ENCODE peak calls at places on chromosomes 11 and 22, in seven cellular contexts. O is right atrium auricular region, H is tibial nerve, W is neuronal stem cell, U is PC-3, X is stomach, Q is spleen. Z is an unnamed sample. For H3K4me1, the result is how much of the 10 kb centered on the place peaks cover.

GRCh38 chr11:104164028-104164520 is at the start of gene PDGFD:
- DNase-seq in O (peak), H (peak), W (peak), U (peak), X (peak), Q (peak), Z (peak)

GRCh38 chr22:50507421-50507990 is at the start of gene LMF2:
- DNase-seq in O (peak), H (peak), W (no peak), U (peak), X (peak), Q (peak), Z (peak)

GRCh38 chr22:48345631-48346030 is 1482.0 kb downstream of the BRD1 start:
- DNase-seq in O (no peak), H (no peak), W (no peak), U (no peak), X (no peak), Q (no peak), Z (no peak)

GRCh38 chr11:1476946-1477736 is 9.4 kb downstream of the MOB2 start:
- DNase-seq in O (no peak), H (no peak), W (no peak), U (no peak), X (no peak), Q (peak), Z (no peak)

GRCh38 chr11:22192642-22193347 is at the start of gene ANO5:
- DNase-seq in O (peak), H (no peak), W (peak), U (no peak), X (peak), Q (peak), Z (peak)

GRCh38 chr11:15602042-15602441 is 487.3 kb downstream of the INSC start:
- DNase-seq in O (no peak), H (no peak), W (no peak), U (no peak), X (no peak), Q (no peak), Z (no peak)

GRCh38 chr11:126115820-126116319 is 53.2 kb upstream of the CDON start:
- DNase-seq in O (peak), H (peak), W (no peak), U (peak), X (peak), Q (peak), Z (peak)

GRCh38 chr11:113690619-113691569 is 15.2 kb downstream of the TMPRSS5 start:
- DNase-seq in O (no peak), H (no peak), W (peak), U (peak), X (peak), Q (no peak), Z (peak)

GRCh38 chr11:132093861-132094260 is 723.4 kb downstream of the NTM start:
- DNase-seq in O (no peak), H (no peak), W (no peak), U (no peak), X (no peak), Q (no peak), Z (no peak)

GRCh38 chr11:46119053-46119351 is 2.3 kb downstream of the PHF21A start:
- DNase-seq in O (no peak), H (no peak), W (no peak), U (no peak), X (no peak), Q (no peak), Z (no peak)

GRCh38 chr11:86931965-86932332 is 23.2 kb downstream of the FZD4 start:
- DNase-seq in O (no peak), H (no peak), W (no peak), U (peak), X (no peak), Q (no peak), Z (no peak)

DNA sequence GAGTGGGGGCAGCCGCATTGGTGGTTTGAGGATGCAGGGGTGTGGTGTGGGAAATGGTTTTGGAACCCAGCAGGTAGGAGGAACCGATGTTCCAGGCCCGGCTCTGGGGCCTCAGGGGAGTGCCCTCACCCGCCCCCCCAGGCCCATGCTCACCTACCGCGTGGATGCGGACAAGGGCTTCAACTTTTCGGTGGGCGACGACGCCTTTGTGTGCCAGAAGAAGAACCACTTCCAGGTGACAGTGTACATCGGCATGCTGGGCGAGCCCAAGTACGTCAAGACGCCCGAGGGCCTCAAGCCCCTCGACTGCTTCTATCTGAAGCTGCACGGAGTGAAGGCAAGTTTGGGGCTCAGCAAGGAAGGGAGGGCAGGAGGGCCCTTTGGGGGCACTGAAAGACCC is 18.6 kb downstream of the TMEM258 start:
- DNase-seq in O (no peak), H (no peak), W (no peak), U (no peak), X (no peak), Q (no peak), Z (no peak)
- H3K4me1 ChIP-seq in O (under half), H (under half), W (under half), U (under half), X (half or more), Q (under half), Z (under half)

GRCh38 chr11:61144511-61145179 is 16.6 kb downstream of the VPS37C start:
- DNase-seq in O (no peak), H (no peak), W (no peak), U (no peak), X (no peak), Q (peak), Z (no peak)

GRCh38 chr11:61147271-61147670 is 14.0 kb downstream of the VPS37C start:
- DNase-seq in O (no peak), H (no peak), W (no peak), U (no peak), X (no peak), Q (peak), Z (no peak)

GRCh38 chr11:61145228-61146005 is 15.8 kb downstream of the VPS37C start:
- DNase-seq in O (no peak), H (no peak), W (no peak), U (no peak), X (no peak), Q (peak), Z (no peak)

GRCh38 chr11:61148016-61148640 is 13.1 kb downstream of the VPS37C start:
- DNase-seq in O (no peak), H (no peak), W (no peak), U (no peak), X (no peak), Q (peak), Z (no peak)

GRCh38 chr11:61146413-61146812 is 14.8 kb downstream of the VPS37C start:
- DNase-seq in O (no peak), H (no peak), W (no peak), U (no peak), X (no peak), Q (peak), Z (no peak)
- H3K4me1 ChIP-seq in O (under half), H (under half), W (under half), U (under half), X (half or more), Q (half or more), Z (under half)

GRCh38 chr11:117159892-117160291 is 15.8 kb downstream of the PAFAH1B2 start:
- DNase-seq in O (no peak), H (no peak), W (no peak), U (no peak), X (no peak), Q (no peak), Z (no peak)
- H3K4me1 ChIP-seq in O (under half), H (under half), W (under half), U (under half), X (half or more), Q (under half), Z (under half)

GRCh38 chr11:35109827-35110226 is 29.1 kb upstream of the CD44 start:
- DNase-seq in O (no peak), H (no peak), W (no peak), U (no peak), X (no peak), Q (no peak), Z (no peak)

GRCh38 chr11:35107866-35108265 is 31.1 kb upstream of the CD44 start:
- DNase-seq in O (no peak), H (no peak), W (no peak), U (no peak), X (no peak), Q (no peak), Z (no peak)

GRCh38 chr11:35112846-35113105 is 26.2 kb upstream of the CD44 start:
- DNase-seq in O (no peak), H (no peak), W (no peak), U (no peak), X (no peak), Q (no peak), Z (no peak)

GRCh38 chr11:35112056-35112845 is 26.7 kb upstream of the CD44 start:
- DNase-seq in O (no peak), H (no peak), W (no peak), U (peak), X (no peak), Q (no peak), Z (no peak)

DNA sequence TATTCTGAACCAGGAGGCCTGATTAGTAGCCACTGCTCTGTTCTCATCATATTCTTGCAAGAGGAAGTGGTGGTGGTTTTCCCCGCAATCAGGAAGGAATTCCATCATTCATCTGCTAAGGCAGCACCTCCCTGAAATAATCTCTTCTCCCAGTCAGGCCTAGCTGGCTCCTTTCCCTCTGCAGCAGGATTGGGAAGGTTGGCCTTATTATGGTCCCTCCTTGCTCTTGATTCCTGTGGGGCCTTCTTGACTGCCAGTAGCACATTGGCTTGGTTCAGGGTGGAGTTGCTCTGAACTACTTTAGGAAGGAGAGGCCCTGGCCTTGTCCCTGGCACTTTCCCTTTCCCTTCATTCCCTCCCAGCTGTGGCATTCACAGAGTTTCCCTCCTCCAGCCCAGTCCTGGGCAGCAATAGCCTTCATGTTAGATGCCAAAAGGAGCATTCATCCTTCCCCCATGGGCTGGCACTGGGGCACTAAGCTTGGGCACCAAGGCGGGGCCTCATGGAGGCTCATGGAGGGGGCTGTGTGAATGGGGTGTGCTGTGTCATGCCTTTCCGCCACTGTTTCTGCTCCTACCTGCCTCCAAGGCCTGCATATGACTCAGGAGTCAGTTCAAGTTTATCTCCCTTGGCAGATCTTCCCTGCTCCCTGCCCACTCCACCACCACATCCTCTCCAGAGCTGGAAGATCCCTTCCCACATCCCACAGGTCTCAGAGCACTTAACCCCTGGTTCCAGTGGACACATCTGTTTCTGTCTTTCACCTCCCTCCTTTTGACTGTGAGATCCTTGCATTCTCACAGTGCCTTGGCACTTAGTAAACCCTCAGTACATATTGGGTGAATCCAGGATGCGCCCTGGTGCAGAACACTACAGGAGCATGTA is 27.6 kb upstream of the CD44 start:
- DNase-seq in O (no peak), H (no peak), W (no peak), U (peak), X (no peak), Q (no peak), Z (no peak)
- H3K4me1 ChIP-seq in O (under half), H (under half), W (under half), U (under half), X (under half), Q (half or more), Z (under half)

GRCh38 chr11:118886681-118887111 is 3.0 kb downstream of the CXCR5 start:
- DNase-seq in O (no peak), H (no peak), W (no peak), U (no peak), X (no peak), Q (peak), Z (no peak)

GRCh38 chr11:118888398-118888797 is 4.7 kb downstream of the CXCR5 start:
- DNase-seq in O (no peak), H (no peak), W (no peak), U (peak), X (no peak), Q (no peak), Z (no peak)

GRCh38 chr11:118885319-118885718 is 1.6 kb downstream of the CXCR5 start:
- DNase-seq in O (no peak), H (no peak), W (no peak), U (no peak), X (no peak), Q (no peak), Z (no peak)

GRCh38 chr11:118885831-118886571 is 2.3 kb downstream of the CXCR5 start:
- DNase-seq in O (no peak), H (no peak), W (no peak), U (no peak), X (no peak), Q (no peak), Z (no peak)

DNA sequence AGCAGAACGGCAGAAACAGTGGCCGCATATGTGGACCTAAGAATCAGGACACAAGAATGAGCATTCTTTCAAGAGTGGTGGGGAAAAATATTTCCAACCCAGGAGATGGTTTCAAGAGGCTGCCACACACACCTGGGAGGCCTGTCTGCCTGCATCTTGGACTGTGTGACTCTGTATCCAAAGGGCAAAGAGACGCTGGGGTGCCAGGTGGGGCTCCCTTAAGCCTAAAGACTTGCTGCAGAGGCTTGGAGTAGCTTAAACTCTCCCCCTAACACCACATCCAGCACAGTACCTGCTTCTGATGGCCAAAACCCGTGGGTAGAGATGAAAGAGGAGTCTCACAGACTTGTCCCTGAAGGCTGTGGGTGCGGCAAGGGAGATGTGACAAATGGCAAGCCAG is 3.5 kb downstream of the CXCR5 start:
- DNase-seq in O (no peak), H (no peak), W (no peak), U (no peak), X (no peak), Q (no peak), Z (no peak)
- H3K4me1 ChIP-seq in O (under half), H (under half), W (under half), U (under half), X (under half), Q (half or more), Z (under half)

GRCh38 chr22:46237453-46238158 is 12.5 kb downstream of the CDPF1 start:
- DNase-seq in O (no peak), H (no peak), W (no peak), U (no peak), X (no peak), Q (no peak), Z (no peak)
- H3K4me1 ChIP-seq in O (under half), H (under half), W (under half), U (under half), X (under half), Q (under half), Z (under half)

DNA sequence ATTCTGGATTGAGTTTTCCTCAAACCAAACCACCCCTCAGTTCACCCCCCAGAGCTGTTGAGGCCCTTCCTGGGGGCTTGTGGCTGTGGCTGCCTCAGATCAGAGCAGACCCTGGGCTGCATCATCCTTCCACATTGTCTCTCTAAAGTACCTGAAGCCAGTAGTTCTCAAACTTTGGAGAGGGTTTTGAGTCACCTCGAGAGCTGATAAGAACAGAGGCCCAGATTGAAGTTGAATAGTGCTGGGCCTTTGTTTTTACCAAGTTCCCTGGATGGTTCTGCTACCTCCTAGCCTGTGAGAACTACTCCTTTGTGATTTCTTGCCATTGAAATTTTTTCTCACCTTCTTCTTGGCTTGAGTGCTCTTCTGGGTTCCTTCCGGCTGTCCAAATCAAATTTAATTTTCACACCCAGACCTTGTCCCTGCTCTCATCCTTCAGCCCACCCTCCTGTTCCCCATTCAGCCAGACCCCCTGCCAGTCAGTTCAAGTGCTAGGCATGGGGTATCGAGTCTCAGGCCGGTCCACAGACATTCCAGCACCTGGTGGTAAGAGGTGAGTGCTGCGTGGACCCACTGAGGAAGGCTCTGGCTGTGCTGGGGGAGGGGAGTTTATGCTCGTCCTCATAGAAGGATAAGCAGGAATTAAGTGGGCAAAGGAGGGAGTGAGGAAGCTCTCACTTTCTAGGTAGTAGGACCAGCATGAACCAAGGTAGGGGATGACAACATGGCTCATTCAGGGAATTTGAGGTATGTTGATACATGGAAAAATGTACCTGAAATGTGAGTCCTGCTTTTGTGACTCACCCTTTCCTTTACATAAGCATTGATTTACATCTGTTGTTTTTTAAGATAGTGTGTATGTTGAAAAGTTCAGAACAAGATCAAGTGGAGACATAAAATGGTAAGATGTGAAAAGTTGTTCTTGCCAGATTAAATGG is 116.5 kb downstream of the PTPRJ start:
- DNase-seq in O (peak), H (no peak), W (no peak), U (peak), X (no peak), Q (no peak), Z (no peak)
- H3K4me1 ChIP-seq in O (under half), H (under half), W (under half), U (under half), X (half or more), Q (half or more), Z (under half)